ENCODE peak calls at places on chromosomes 7 and 10, in five cellular contexts. X is endodermal cell, A is fibroblast of lung, W is prostate gland, D is AG04450. P is an unnamed sample.

GRCh38 chr10:132421377-132422168 is 24.6 kb downstream of the PWWP2B start:
- DNase-seq in X (no peak), A (peak; percentile 69), W (peak; percentile 78), D (no peak), P (peak; percentile 90)

GRCh38 chr10:128080641-128081040 is 45.6 kb downstream of the MKI67 start:
- DNase-seq in X (peak; percentile 33), A (no peak), W (no peak), D (no peak), P (no peak)

GRCh38 chr7:115477193-115477651 is 553.3 kb downstream of the TFEC start:
- DNase-seq in X (peak; percentile 81), A (peak; percentile 38), W (no peak), D (peak; percentile 6), P (no peak)

GRCh38 chr7:70042533-70042932 is 444.3 kb downstream of the AUTS2 start:
- DNase-seq in X (no peak), A (peak; percentile 75), W (no peak), D (no peak), P (no peak)

GRCh38 chr10:29676732-29677131 is 42.0 kb upstream of the SVIL start:
- DNase-seq in X (no peak), A (no peak), W (no peak), D (no peak), P (no peak)

GRCh38 chr7:78179211-78179610 is 380.6 kb downstream of the PHTF2 start:
- DNase-seq in X (no peak), A (no peak), W (no peak), D (no peak), P (no peak)

GRCh38 chr10:130784326-130784725 is 527.2 kb downstream of the TCERG1L start:
- DNase-seq in X (no peak), A (no peak), W (no peak), D (no peak), P (no peak)

GRCh38 chr7:84069036-84069435 is 125.6 kb downstream of the SEMA3A start:
- DNase-seq in X (no peak), A (no peak), W (no peak), D (no peak), P (no peak)

GRCh38 chr7:2283074-2283473 is 31.2 kb downstream of the SNX8 start:
- DNase-seq in X (no peak), A (no peak), W (no peak), D (no peak), P (no peak)

GRCh38 chr7:63117-63480 is 129.3 kb upstream of the FAM20C start:
- DNase-seq in X (no peak), A (no peak), W (no peak), D (no peak), P (no peak)

GRCh38 chr7:25628446-25628845 is 400.2 kb upstream of the NPVF start:
- DNase-seq in X (no peak), A (no peak), W (no peak), D (no peak), P (no peak)

GRCh38 chr7:81140206-81140605 is 221.4 kb upstream of the SEMA3C start:
- DNase-seq in X (no peak), A (no peak), W (no peak), D (no peak), P (no peak)

GRCh38 chr10:93068411-93069244 is 5.1 kb upstream of the CYP26A1 start:
- DNase-seq in X (peak; percentile 84), A (peak; percentile 53), W (no peak), D (no peak), P (no peak)

GRCh38 chr10:69457771-69458237 is 6.5 kb downstream of the TSPAN15 start:
- DNase-seq in X (peak; percentile 22), A (no peak), W (no peak), D (no peak), P (no peak)

GRCh38 chr10:85362401-85362800 is 1004.2 kb downstream of the GRID1 start:
- DNase-seq in X (no peak), A (no peak), W (no peak), D (no peak), P (no peak)

GRCh38 chr7:65840446-65840845 is 32.4 kb upstream of the VKORC1L1 start:
- DNase-seq in X (peak; percentile 88), A (no peak), W (no peak), D (no peak), P (no peak)

GRCh38 chr7:66689081-66689480 is 51.5 kb upstream of the RABGEF1 start:
- DNase-seq in X (no peak), A (no peak), W (no peak), D (no peak), P (no peak)

GRCh38 chr7:131077735-131078134 is 249.9 kb upstream of the MKLN1 start:
- DNase-seq in X (no peak), A (no peak), W (no peak), D (no peak), P (no peak)

GRCh38 chr10:67893637-67894036 is 9.2 kb downstream of the SIRT1 start:
- DNase-seq in X (no peak), A (no peak), W (no peak), D (no peak), P (no peak)

GRCh38 chr10:78342787-78343186 is 309.1 kb downstream of the RPS24 start:
- DNase-seq in X (peak; percentile 30), A (no peak), W (no peak), D (no peak), P (peak; percentile 9)

GRCh38 chr10:116113721-116114501 is 159.1 kb downstream of the GFRA1 start:
- DNase-seq in X (no peak), A (peak; percentile 25), W (no peak), D (no peak), P (no peak)

GRCh38 chr7:151572136-151572535 is 52.4 kb upstream of the RHEB start:
- DNase-seq in X (no peak), A (no peak), W (no peak), D (no peak), P (no peak)

GRCh38 chr10:132838346-132838970 is 52.5 kb upstream of the NKX6-2 start:
- DNase-seq in X (no peak), A (no peak), W (no peak), D (no peak), P (no peak)

GRCh38 chr10:110916554-110917346 is 2.2 kb downstream of the BBIP1 start:
- DNase-seq in X (no peak), A (peak; percentile 69), W (peak; percentile 33), D (peak; percentile 49), P (no peak)

GRCh38 chr10:101007099-101007711 is 7.6 kb downstream of the LZTS2 start:
- DNase-seq in X (no peak), A (peak; percentile 61), W (no peak), D (no peak), P (no peak)
- H3K27ac ChIP-seq in X (no peak overlapping the region), A (peak overlapping the region; percentile 2), W (no peak overlapping the region), D (peak overlapping the region; percentile 77), P (peak overlapping the region; percentile 57)

DNA sequence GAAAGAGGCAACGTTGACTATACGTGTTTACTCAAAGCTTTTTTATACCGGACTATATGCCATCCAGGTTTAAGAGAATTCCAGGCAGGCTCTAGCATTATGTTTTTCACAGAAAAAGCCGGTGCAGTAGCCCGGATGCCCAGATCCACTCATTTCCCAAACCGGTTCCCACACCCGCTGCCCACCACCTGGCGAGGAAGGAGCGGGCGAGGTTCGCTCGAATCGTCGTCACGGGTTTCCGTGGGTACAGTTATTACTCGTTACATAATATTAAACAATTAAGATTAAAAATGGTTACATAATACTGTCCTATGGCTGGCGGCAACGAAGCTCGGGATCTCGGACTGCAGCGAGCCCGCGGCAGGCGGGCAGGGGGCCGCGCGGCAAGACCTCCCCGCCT is 802 bp downstream of the GRB10 start:
- DNase-seq in X (no peak), A (no peak), W (no peak), D (no peak), P (no peak)
- H3K4me3 ChIP-seq in X (peak overlapping the region; percentile 65), A (no peak overlapping the region), W (peak overlapping the region; percentile 39), D (no peak overlapping the region), P (peak overlapping the region; percentile 55)

GRCh38 chr7:17988858-17989257 is 38.8 kb downstream of the PRPS1L1 start:
- DNase-seq in X (peak; percentile 55), A (no peak), W (no peak), D (no peak), P (no peak)

GRCh38 chr7:17994079-17994478 is 33.6 kb downstream of the PRPS1L1 start:
- DNase-seq in X (no peak), A (no peak), W (no peak), D (no peak), P (no peak)

GRCh38 chr7:17989546-17989945 is 38.1 kb downstream of the PRPS1L1 start:
- DNase-seq in X (no peak), A (peak; percentile 17), W (no peak), D (no peak), P (no peak)

GRCh38 chr7:17990761-17991160 is 36.9 kb downstream of the PRPS1L1 start:
- DNase-seq in X (no peak), A (no peak), W (no peak), D (no peak), P (no peak)

GRCh38 chr7:17991866-17992648 is 35.6 kb downstream of the PRPS1L1 start:
- DNase-seq in X (peak; percentile 88), A (no peak), W (no peak), D (no peak), P (no peak)
- TF ChIP-seq CTCF in X (peak; percentile 79), A (peak; percentile 32), W (no peak), D (peak; percentile 20), P (no peak)

DNA sequence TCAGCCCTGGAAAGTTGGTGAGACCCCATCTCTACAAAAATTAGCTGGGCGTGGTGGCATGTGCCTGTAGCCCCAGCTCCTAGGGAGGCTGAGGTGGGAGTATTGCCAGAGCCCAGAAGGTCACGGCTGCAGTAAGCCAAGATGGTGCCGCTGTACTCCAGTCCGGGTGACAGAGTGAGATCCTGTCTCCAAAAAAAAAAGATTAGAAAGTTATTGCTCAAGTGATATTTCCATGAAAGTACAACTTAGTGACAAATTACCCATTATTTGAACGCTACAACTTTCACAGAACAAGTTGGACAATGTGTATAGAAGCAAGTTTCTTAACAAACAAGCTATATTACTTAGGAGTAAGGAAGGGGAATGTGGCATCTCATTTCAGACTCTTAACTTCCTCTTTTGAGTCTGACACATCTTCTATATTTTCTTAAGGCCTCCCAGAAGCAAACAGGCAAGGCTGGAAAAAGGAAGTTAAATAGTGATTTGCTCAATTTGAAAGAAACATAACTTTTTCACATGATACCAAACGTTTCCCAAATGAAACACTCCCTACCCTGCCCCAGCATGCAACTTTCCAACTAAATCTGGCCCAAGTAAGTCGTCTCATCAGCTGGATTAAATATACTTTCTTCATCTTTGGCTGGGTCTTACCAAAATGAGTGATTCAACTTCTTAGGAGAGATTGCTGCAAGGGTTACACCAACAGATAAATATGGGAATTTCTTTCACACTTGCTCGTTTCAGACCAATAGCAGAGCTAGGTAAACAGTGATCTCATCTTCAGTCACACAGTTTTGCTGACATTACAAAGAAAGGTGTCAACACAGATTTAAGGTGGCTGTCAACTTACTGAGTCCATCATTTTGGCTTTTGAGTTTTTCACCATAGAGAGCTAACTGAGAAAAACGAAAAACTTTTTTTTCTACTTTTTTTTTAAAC is 66.3 kb upstream of the KLF6 start:
- DNase-seq in X (no peak), A (peak; percentile 87), W (no peak), D (peak; percentile 52), P (no peak)
- H3K27ac ChIP-seq in X (no peak overlapping the region), A (peak overlapping the region; percentile 94), W (peak overlapping the region; percentile 78), D (peak overlapping the region; percentile 77), P (peak overlapping the region; percentile 90)